ENCODE peak calls at places on chromosomes 2 and 18, in four cellular contexts. W, B, C and X are unnamed samples. For H3K4me1, the result is how much of the 10 kb centered on the place peaks cover.

GRCh38 chr2:204389122-204389521 is 156.2 kb upstream of the PARD3B start:
- DNase-seq in W (no peak), C (no peak), B (no peak), X (no peak)

GRCh38 chr18:61435064-61435652 is 101.9 kb downstream of the CDH20 start:
- DNase-seq in B (no peak), C (no peak), W (no peak), X (no peak)

GRCh38 chr18:41993151-41993550 is 38.1 kb downstream of the PIK3C3 start:
- DNase-seq in W (no peak), B (no peak), C (no peak), X (no peak)

GRCh38 chr2:128589681-128590080 is 271.0 kb upstream of the HS6ST1 start:
- DNase-seq in B (no peak), W (no peak), C (no peak), X (no peak)

GRCh38 chr2:38547791-38548190 is 54.9 kb downstream of the HNRNPLL start:
- DNase-seq in B (no peak), C (no peak), W (no peak), X (no peak)

GRCh38 chr2:126643431-126643830 is 12.5 kb upstream of the GYPC start:
- DNase-seq in B (no peak), W (no peak), C (no peak), X (no peak)

GRCh38 chr2:239727776-239728600 is 297.2 kb downstream of the NDUFA10 start:
- DNase-seq in W (no peak), B (peak), C (peak), X (peak)

GRCh38 chr2:28454016-28454930 is 41.6 kb upstream of the PLB1 start:
- DNase-seq in B (no peak), W (no peak), C (no peak), X (no peak)

GRCh38 chr2:71865391-71865965 is 282.2 kb downstream of the CYP26B1 start:
- DNase-seq in B (no peak), W (no peak), C (no peak), X (no peak)

GRCh38 chr2:239285071-239285931 is 115.5 kb downstream of the HDAC4 start:
- DNase-seq in B (no peak), W (no peak), C (peak), X (peak)

GRCh38 chr18:41077076-41077475 is 878.0 kb upstream of the PIK3C3 start:
- DNase-seq in B (no peak), C (no peak), W (no peak), X (no peak)

GRCh38 chr2:239245872-239246701 is 154.7 kb downstream of the HDAC4 start:
- DNase-seq in W (peak), C (no peak), B (no peak), X (no peak)

GRCh38 chr2:46378616-46379015 is 81.4 kb downstream of the EPAS1 start:
- DNase-seq in W (no peak), B (no peak), C (no peak), X (no peak)

GRCh38 chr2:220365023-220365422 is 737.6 kb downstream of the SLC4A3 start:
- DNase-seq in C (no peak), B (no peak), W (no peak), X (no peak)

GRCh38 chr2:6423131-6423530 is 442.6 kb downstream of the CMPK2 start:
- DNase-seq in B (no peak), W (no peak), C (no peak), X (no peak)

GRCh38 chr2:21423854-21424253 is 300.1 kb downstream of the TDRD15 start:
- DNase-seq in B (no peak), W (no peak), C (no peak), X (no peak)

GRCh38 chr18:80022613-80023012 is 11.6 kb upstream of the RBFA start:
- DNase-seq in B (no peak), C (no peak), W (no peak), X (no peak)

GRCh38 chr18:5294113-5294617 is 1.4 kb downstream of the ZBTB14 start:
- DNase-seq in C (no peak), B (no peak), W (peak), X (peak)

GRCh38 chr2:234981197-234982095 is 29.6 kb downstream of the SH3BP4 start:
- DNase-seq in B (peak), W (peak), C (peak), X (peak)

GRCh38 chr18:12625242-12625641 is 32.7 kb downstream of the SPIRE1 start:
- DNase-seq in B (no peak), W (no peak), C (no peak), X (no peak)

GRCh38 chr18:41569867-41570266 is 385.2 kb upstream of the PIK3C3 start:
- DNase-seq in W (no peak), B (no peak), C (no peak), X (no peak)

GRCh38 chr2:7905756-7906155 is 776.1 kb upstream of the ID2 start:
- DNase-seq in C (no peak), W (no peak), B (no peak), X (no peak)

GRCh38 chr18:55161966-55162365 is 202.7 kb upstream of the CCDC68 start:
- DNase-seq in C (peak), W (no peak), B (no peak), X (peak)

GRCh38 chr18:55163550-55163949 is 204.3 kb upstream of the CCDC68 start:
- DNase-seq in W (no peak), C (no peak), B (no peak), X (no peak)

DNA sequence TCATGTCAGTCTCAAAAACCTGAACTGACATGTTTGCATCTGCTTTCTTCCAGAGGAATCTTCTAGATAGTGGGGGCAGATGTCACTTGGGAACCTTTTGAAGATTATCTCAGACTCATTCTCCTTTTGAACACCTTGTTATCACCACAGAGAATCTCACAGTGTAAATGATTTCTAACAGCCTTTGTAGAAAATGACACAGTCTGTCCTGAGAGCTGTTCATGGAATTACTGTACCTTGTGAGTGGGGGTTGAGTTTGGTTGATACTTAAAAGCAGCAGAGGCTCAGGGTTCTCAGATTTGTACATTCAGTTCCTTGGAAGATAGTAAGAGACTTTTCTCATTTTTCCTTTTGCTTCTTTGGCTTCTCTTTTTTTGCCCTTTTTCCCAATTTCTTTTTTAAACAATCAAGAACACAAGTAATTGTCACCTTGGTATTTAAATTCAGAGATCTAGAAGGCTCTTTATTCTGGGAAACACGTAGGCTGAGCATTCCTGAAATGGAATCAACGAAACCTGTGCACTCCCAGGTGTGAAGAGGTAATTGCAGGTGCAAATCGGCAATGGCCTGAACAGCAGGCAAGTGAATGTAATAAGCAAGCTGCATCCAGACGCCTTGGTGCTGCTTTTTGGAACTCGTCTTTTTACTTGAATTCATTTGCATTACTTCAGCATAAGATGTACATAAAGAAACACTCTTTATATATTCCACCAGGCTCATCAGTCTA is 206.3 kb upstream of the CCDC68 start:
- DNase-seq in C (no peak), W (no peak), B (no peak), X (no peak)
- H3K27ac ChIP-seq in C (no peak), W (no peak), B (no peak), X (no peak)

DNA sequence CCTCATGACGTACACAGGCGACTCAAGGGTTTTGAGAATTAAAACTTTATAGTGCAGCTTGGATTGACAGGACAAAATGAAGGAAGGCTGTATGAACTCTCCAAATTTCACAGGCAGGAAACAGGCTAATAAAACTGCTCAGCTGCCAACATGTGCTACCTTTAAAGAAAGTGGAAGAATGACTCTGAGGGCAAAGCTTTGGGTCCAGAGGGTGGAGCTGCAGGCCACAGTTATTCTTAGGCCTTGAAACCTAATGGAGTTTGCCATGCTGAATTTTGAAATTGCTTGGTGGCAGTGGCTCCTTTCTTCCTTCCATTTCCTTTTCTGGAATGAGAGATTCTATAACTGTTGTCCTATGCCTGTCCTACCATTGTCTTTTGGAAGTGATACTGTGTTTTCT is 34.8 kb downstream of the HAT1 start:
- DNase-seq in W (no peak), C (no peak), B (no peak), X (no peak)
- TF ChIP-seq CTCF in W (no peak), C (no peak), B (peak), X (no peak)

DNA sequence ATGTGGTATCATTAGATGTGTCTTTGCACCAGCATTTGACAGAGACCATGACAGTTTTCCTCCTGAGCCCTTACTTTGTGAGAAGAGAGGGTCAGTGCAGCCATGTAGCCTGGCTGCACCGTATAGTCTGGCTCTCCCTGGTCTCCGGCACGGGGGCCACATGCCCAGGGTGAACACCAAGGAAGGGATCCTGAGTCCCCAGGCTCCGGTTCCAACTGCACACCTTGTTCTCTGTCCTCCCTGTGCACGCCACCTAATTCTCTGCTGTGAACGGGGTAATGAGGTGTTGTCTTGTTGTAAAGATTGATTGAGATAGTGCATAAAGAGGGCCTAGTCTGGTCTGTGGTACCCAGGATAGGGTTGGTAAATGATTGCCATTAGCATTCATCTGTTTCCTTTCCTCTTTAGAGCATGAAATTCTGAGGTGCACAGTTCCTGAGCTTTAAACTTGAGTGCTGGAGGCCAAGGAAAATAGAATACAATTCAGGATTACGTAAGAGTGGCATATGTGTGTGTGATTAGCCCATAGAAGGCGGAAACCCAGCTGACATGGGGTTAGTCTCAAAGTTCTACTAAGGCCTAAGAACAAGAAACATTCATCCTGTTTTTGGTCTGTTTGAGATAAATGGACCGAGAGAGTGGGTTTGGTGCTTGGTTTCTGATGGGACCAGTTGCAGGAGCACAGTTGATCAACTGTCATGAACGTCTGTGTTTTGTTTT is 55.5 kb downstream of the NCK2 start:
- DNase-seq in W (no peak), C (peak), B (no peak), X (no peak)
- H3K4me1 ChIP-seq in W (under half), C (half or more), B (under half), X (half or more)

GRCh38 chr2:10395893-10396292 is 52.2 kb downstream of the ODC1 start:
- DNase-seq in C (no peak), W (peak), B (no peak), X (no peak)
- H3K27ac ChIP-seq in C (no peak), W (no peak), B (no peak), X (no peak)

GRCh38 chr18:73774836-73775509 is 372.7 kb downstream of the FBXO15 start:
- DNase-seq in C (no peak), B (no peak), W (no peak), X (no peak)
- TF ChIP-seq CTCF in C (no peak), B (peak), W (no peak), X (no peak)

GRCh38 chr2:30456106-30456505 is 9.1 kb downstream of the LCLAT1 start:
- DNase-seq in B (no peak), C (no peak), W (no peak), X (no peak)
- H3K4me1 ChIP-seq in B (under half), C (under half), W (under half), X (half or more)